ENCODE peak calls at places on chromosomes 6 and 20, in five cellular contexts. S, J, R, K and E are unnamed samples.

GRCh38 chr20:58832442-58832841 is 18.3 kb downstream of the GNAS-AS1 start:
- DNase-seq in J (no peak), S (no peak), R (no peak), K (no peak), E (no peak)

GRCh38 chr20:62986257-62986807 is 20.4 kb downstream of the BHLHE23 start:
- DNase-seq in J (no peak), S (no peak), K (no peak), R (no peak), E (no peak)

GRCh38 chr20:63592661-63593060 is 18.6 kb upstream of the HELZ2 start:
- DNase-seq in K (peak; percentile 43), S (no peak), R (no peak), J (no peak), E (no peak)

GRCh38 chr20:58891076-58891685 is 38.7 kb downstream of the GNAS start:
- DNase-seq in J (peak; percentile 61), R (peak; percentile 72), K (peak; percentile 78), S (peak; percentile 67), E (no peak)

GRCh38 chr6:48881551-48881950 is 581.5 kb downstream of the MMUT start:
- DNase-seq in S (no peak), R (no peak), J (peak; percentile 51), K (no peak), E (no peak)

GRCh38 chr6:4545929-4546328 is 230.3 kb upstream of the CDYL start:
- DNase-seq in J (no peak), S (no peak), K (no peak), R (no peak), E (no peak)

GRCh38 chr6:34575326-34575725 is 19.2 kb upstream of the SPDEF start:
- DNase-seq in J (no peak), S (no peak), K (no peak), R (no peak), E (no peak)

GRCh38 chr20:44736170-44737021 is 9.3 kb upstream of the KCNK15 start:
- DNase-seq in K (peak; percentile 79), J (peak; percentile 67), R (no peak), S (no peak), E (peak; percentile 53)

GRCh38 chr20:2783908-2784566 is 16.4 kb downstream of the CPXM1 start:
- DNase-seq in K (no peak), R (no peak), S (no peak), J (no peak), E (no peak)

GRCh38 chr6:125519367-125519766 is 217.6 kb upstream of the HDDC2 start:
- DNase-seq in R (no peak), S (no peak), K (no peak), J (no peak), E (no peak)

GRCh38 chr6:127737768-127738167 is 160.8 kb downstream of the C6orf58 start:
- DNase-seq in S (no peak), R (no peak), J (peak; percentile 6), K (no peak), E (peak; percentile 16)

GRCh38 chr6:157107915-157108651 is 215.2 kb downstream of the TMEM242 start:
- DNase-seq in S (peak; percentile 16), R (no peak), K (no peak), J (peak; percentile 84), E (peak; percentile 80)

GRCh38 chr20:54475334-54476287 is at the start of gene DOK5:
- DNase-seq in R (no peak), S (no peak), J (peak; percentile 3), K (no peak), E (peak; percentile 5)

GRCh38 chr6:89048985-89049384 is 31.6 kb upstream of the PNRC1 start:
- DNase-seq in K (no peak), S (no peak), J (peak; percentile 35), R (no peak), E (no peak)

GRCh38 chr6:1110164-1110563 is 201.7 kb upstream of the FOXQ1 start:
- DNase-seq in K (no peak), J (no peak), S (peak; percentile 7), R (no peak), E (no peak)

GRCh38 chr20:18728165-18728866 is 85.3 kb upstream of the SCP2D1 start:
- DNase-seq in K (no peak), J (no peak), R (no peak), S (no peak), E (no peak)

GRCh38 chr20:3576363-3576762 is 86.8 kb downstream of the GFRA4 start:
- DNase-seq in S (no peak), R (no peak), K (no peak), J (no peak), E (no peak)

GRCh38 chr6:29516108-29516507 is 28.4 kb upstream of the MAS1L start:
- DNase-seq in R (peak; percentile 14), S (peak; percentile 4), K (no peak), J (peak; percentile 93), E (peak; percentile 78)

GRCh38 chr6:105587349-105588115 is 184.7 kb upstream of the PREP start:
- DNase-seq in J (peak; percentile 86), K (no peak), S (peak; percentile 50), R (no peak), E (peak; percentile 97)

DNA sequence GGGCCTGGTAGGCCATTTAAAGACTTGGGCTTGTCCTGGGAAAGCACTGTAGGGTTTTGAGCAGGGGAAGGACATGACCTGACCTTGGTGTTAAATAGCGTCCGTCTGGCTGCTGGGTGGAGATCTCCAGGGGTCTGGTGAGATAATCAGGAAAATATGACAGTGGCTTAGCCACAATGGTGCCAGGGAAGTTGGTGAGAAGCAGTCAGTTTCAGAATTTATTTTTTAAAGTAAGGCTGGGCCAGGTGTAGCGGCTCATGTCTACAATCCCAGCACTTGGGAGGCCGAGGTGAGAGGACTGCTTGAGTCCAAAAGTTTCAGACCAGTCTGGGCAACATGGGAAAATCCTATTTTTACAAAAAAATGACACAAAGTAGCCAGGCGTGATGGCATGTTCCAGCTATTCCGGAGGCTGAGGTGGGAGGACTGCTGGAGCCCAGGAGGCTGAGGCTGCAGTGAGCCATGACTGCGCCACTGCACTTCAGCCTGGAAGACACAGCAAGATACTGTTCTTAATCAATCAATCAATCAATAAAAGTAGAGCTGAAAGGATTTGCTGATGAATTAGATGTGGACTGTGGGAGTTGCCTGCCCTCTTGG is 41.4 kb downstream of the BCL2L1 start:
- DNase-seq in S (no peak), K (no peak), R (no peak), J (no peak), E (no peak)
- H3K27ac ChIP-seq in S (peak overlapping the region; percentile 40), K (no peak overlapping the region), R (no peak overlapping the region), J (no peak overlapping the region), E (no peak overlapping the region)

GRCh38 chr20:60484316-60484715 is 526.1 kb downstream of the CDH26 start:
- DNase-seq in J (no peak), K (no peak), S (no peak), R (no peak), E (no peak)

GRCh38 chr20:60482201-60482600 is 524.0 kb downstream of the CDH26 start:
- DNase-seq in S (no peak), J (no peak), R (no peak), K (no peak), E (no peak)

GRCh38 chr20:60481742-60482133 is 523.5 kb downstream of the CDH26 start:
- DNase-seq in J (no peak), R (no peak), S (no peak), K (no peak), E (no peak)

GRCh38 chr20:60482609-60483008 is 524.4 kb downstream of the CDH26 start:
- DNase-seq in S (no peak), J (no peak), R (no peak), K (no peak), E (no peak)

DNA sequence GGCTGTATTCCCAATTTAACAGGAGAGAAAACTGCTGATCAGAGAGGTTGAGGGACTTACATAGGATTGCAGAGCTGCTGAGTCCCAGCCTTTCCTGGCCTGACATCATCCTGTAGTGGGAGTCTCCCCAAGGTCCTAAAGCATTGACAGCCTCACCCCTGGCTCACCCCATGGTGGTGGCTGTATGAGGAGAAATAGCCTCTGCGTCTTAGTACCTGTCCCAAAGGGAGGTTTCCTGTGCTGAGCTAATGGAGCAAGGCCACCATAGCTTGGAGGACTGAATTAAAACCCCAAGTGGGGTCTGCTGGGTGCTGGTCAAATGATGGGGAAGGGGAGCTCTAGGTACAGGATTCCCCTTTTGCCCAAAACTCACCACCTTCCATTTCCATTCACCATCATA is 525.1 kb downstream of the CDH26 start:
- DNase-seq in S (no peak), R (no peak), K (no peak), J (no peak), E (no peak)
- TF ChIP-seq CTCF in S (no peak), R (no peak), K (no peak), J (no peak), E (no peak)

DNA sequence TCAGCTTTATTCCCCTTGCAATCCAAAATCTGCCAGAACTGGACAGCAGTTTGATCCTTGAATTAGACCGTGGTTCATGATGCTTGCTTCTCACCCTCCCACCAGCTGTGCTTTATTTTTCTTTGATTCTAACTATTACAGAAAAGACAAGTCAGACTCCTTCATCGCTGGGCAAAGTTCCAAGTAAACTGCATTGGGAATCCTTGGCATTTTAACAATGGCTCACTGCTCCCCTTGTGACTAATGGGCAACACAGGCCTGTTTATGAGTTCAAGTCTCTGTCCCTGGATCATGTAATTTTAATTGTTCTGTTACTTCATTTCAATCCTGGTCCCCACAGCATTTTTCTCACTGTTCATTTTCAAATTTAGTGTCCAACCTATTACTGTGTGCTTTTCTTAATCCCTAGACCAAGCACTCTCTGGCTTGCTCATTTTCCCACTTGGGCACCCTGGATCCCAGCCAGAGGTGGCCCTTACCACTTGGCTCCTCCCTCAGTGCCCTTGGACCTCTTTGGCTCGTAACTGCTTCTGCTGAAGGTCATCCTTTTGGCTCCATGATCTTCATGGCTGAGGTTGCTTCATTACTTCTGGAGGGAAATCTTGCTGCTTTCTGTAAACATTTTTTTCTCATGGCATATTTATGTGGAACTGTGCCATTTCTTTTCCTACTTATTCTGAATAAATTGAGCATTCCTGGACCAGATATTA is 32.8 kb downstream of the PSMB9 start:
- DNase-seq in R (no peak), K (no peak), S (no peak), J (peak; percentile 63), E (peak; percentile 63)
- H3K27ac ChIP-seq in R (no peak overlapping the region), K (no peak overlapping the region), S (no peak overlapping the region), J (no peak overlapping the region), E (no peak overlapping the region)

GRCh38 chr6:46421239-46421638 is 70.0 kb downstream of the RCAN2 start:
- DNase-seq in J (no peak), S (no peak), K (no peak), R (no peak), E (no peak)
- TF ChIP-seq CTCF in J (no peak), S (no peak), K (no peak), R (no peak), E (no peak)

GRCh38 chr20:49285813-49286494 is 8.1 kb upstream of the ZNFX1 start:
- DNase-seq in J (no peak), R (no peak), S (no peak), K (no peak), E (no peak)
- H3K27ac ChIP-seq in J (no peak overlapping the region), R (no peak overlapping the region), S (peak overlapping the region; percentile 82), K (no peak overlapping the region), E (no peak overlapping the region)